ENCODE peak calls at places on chromosomes 12 and 14, in ten cellular contexts. W is activated T-cell treated with anti-CD3 and anti-CD28 coated beads, Interleukin-2, amount 50 U/mL, for 72 hours; I is endothelial cell of umbilical vein; O is tibial artery; F is ACHN; V is pancreas; Y is RCC 7860; G is T-helper 9 cell; D is HFF-Myc; K is BJ. E is an unnamed sample.

GRCh38 chr12:31773223-31773750 is 44.5 kb upstream of the AMN1 start:
- DNase-seq in W (no peak), I (no peak), O (no peak), F (no peak), V (no peak), Y (no peak), G (no peak), D (no peak), K (no peak), E (no peak)

GRCh38 chr14:40985584-40985983 is 621.1 kb upstream of the LRFN5 start:
- DNase-seq in W (no peak), I (no peak), O (no peak), F (no peak), V (no peak), Y (no peak), G (no peak), D (no peak), K (no peak), E (no peak)

GRCh38 chr12:10362325-10362724 is 27.5 kb downstream of the KLRK1 start:
- DNase-seq in W (no peak), I (no peak), O (no peak), F (peak), V (no peak), Y (no peak), G (no peak), D (no peak), K (no peak), E (no peak)

GRCh38 chr12:116726749-116727148 is 11.1 kb downstream of the SPRING1 start:
- DNase-seq in W (no peak), I (peak), O (no peak), F (no peak), V (no peak), Y (no peak), G (no peak), D (peak), K (peak), E (peak)

GRCh38 chr12:4242595-4242994 is 31.0 kb upstream of the CCND2 start:
- DNase-seq in W (no peak), I (no peak), O (no peak), F (no peak), V (no peak), Y (no peak), G (no peak), D (no peak), K (no peak), E (no peak)

GRCh38 chr14:72401632-72402428 is 469.6 kb downstream of the RGS6 start:
- DNase-seq in W (peak), I (no peak), O (no peak), F (no peak), V (no peak), Y (no peak), G (peak), D (no peak), K (no peak), E (no peak)

GRCh38 chr12:52093346-52093745 is 13.8 kb downstream of the SMIM41 start:
- DNase-seq in W (no peak), I (no peak), O (no peak), F (no peak), V (peak), Y (no peak), G (no peak), D (no peak), K (no peak), E (no peak)

GRCh38 chr12:98516184-98516873 is 939 bp downstream of the TMPO start:
- DNase-seq in W (peak), I (peak), O (peak), F (peak), V (peak), Y (peak), G (peak), D (peak), K (peak), E (peak)

GRCh38 chr12:104421343-104421742 is 35.4 kb upstream of the CHST11 start:
- DNase-seq in W (no peak), I (no peak), O (no peak), F (no peak), V (no peak), Y (no peak), G (no peak), D (no peak), K (no peak), E (no peak)

GRCh38 chr14:55579724-55580400 is at the start of gene KTN1:
- DNase-seq in W (peak), I (peak), O (peak), F (peak), V (peak), Y (peak), G (peak), D (no peak), K (no peak), E (peak)

GRCh38 chr12:52091869-52092268 is 12.4 kb downstream of the SMIM41 start:
- DNase-seq in W (no peak), I (no peak), O (no peak), F (no peak), V (no peak), Y (no peak), G (no peak), D (no peak), K (no peak), E (no peak)

GRCh38 chr14:97180304-97181200 is 383.4 kb downstream of the VRK1 start:
- DNase-seq in W (peak), I (no peak), O (no peak), F (peak), V (no peak), Y (peak), G (no peak), D (no peak), K (no peak), E (no peak)

GRCh38 chr12:30753233-30753632 is 1.5 kb downstream of the CAPRIN2 start:
- DNase-seq in W (peak), I (peak), O (no peak), F (peak), V (no peak), Y (peak), G (no peak), D (no peak), K (no peak), E (peak)

GRCh38 chr12:124296295-124296915 is 1.5 kb downstream of the RFLNA start:
- DNase-seq in W (no peak), I (peak), O (no peak), F (no peak), V (no peak), Y (no peak), G (no peak), D (no peak), K (no peak), E (peak)

E was measured in GM23338.